ENCODE peak calls at places on chromosomes 3 and 15, in four cellular contexts. M is esophagus squamous epithelium, F is AG09309, K is SHP77. G is an unnamed sample.

GRCh38 chr3:62876064-62876463 is 848 bp upstream of the CADPS start:
- DNase-seq in M (no peak), F (no peak), K (no peak), G (no peak)

GRCh38 chr3:64856953-64857516 is 169.2 kb upstream of the ADAMTS9 start:
- DNase-seq in M (no peak), F (no peak), K (no peak), G (no peak)

GRCh38 chr3:46124216-46125143 is 83.6 kb downstream of the CCR1 start:
- DNase-seq in M (no peak), F (no peak), K (no peak), G (no peak)

GRCh38 chr3:169460035-169460434 is 203.5 kb downstream of the MECOM start:
- DNase-seq in M (no peak), F (no peak), K (no peak), G (no peak)

GRCh38 chr3:183581496-183582155 is 26.1 kb upstream of the KLHL6 start:
- DNase-seq in M (no peak), F (no peak), K (no peak), G (no peak)

GRCh38 chr3:50262778-50263177 is 6.2 kb upstream of the SEMA3B start:
- DNase-seq in M (no peak), F (no peak), K (no peak), G (no peak)

GRCh38 chr3:102400766-102401165 is 34.0 kb upstream of the ZPLD1 start:
- DNase-seq in M (no peak), F (no peak), K (no peak), G (no peak)

GRCh38 chr3:40229963-40230362 is 79.5 kb upstream of the EIF1B start:
- DNase-seq in M (no peak), F (no peak), K (no peak), G (no peak)

GRCh38 chr3:184338538-184338945 is 1.1 kb downstream of the FAM131A start:
- DNase-seq in M (no peak), F (no peak), K (peak), G (no peak)

GRCh38 chr15:90266485-90266884 is 1.0 kb downstream of the NGRN start:
- DNase-seq in M (no peak), F (no peak), K (no peak), G (no peak)

GRCh38 chr15:78056714-78057269 is 20.7 kb downstream of the TBC1D2B start:
- DNase-seq in M (no peak), F (no peak), K (peak), G (no peak)

GRCh38 chr3:98185180-98185579 is 18.7 kb downstream of the OR5H15 start:
- DNase-seq in M (no peak), F (no peak), K (no peak), G (no peak)

GRCh38 chr3:177452487-177452886 is 255.2 kb upstream of the TBL1XR1 start:
- DNase-seq in M (no peak), F (no peak), K (no peak), G (no peak)

GRCh38 chr15:99296386-99296785 is 45.1 kb downstream of the LRRC28 start:
- DNase-seq in M (no peak), F (no peak), K (no peak), G (no peak)

GRCh38 chr15:70954176-70954575 is 61.5 kb downstream of the LRRC49 start:
- DNase-seq in M (no peak), F (no peak), K (no peak), G (no peak)

GRCh38 chr3:188439080-188439479 is 285.1 kb downstream of the LPP start:
- DNase-seq in M (no peak), F (no peak), K (no peak), G (peak)

GRCh38 chr15:90062023-90062728 is 40.1 kb downstream of the IDH2 start:
- DNase-seq in M (no peak), F (no peak), K (peak), G (peak)

GRCh38 chr15:35746121-35746520 is 200.2 kb upstream of the DPH6 start:
- DNase-seq in M (no peak), F (no peak), K (no peak), G (no peak)

GRCh38 chr15:26260517-26261133 is 397.5 kb upstream of the ATP10A start:
- DNase-seq in M (no peak), F (no peak), K (peak), G (no peak)

GRCh38 chr3:115436767-115437301 is 186.5 kb upstream of the GAP43 start:
- DNase-seq in M (no peak), F (peak), K (peak), G (no peak)

GRCh38 chr15:70098461-70099166 is 897 bp upstream of the TLE3 start:
- DNase-seq in M (no peak), F (no peak), K (peak), G (peak)

GRCh38 chr15:88043396-88043795 is 213.1 kb downstream of the NTRK3 start:
- DNase-seq in M (no peak), F (no peak), K (no peak), G (no peak)

GRCh38 chr3:76107935-76108570 is 322.7 kb upstream of the ZNF717 start:
- DNase-seq in M (no peak), F (no peak), K (peak), G (no peak)

GRCh38 chr3:172595648-172596393 is 72.6 kb upstream of the TNFSF10 start:
- DNase-seq in M (no peak), F (peak), K (peak), G (no peak)

GRCh38 chr15:77830041-77830440 is 197.3 kb upstream of the LINGO1 start:
- DNase-seq in M (no peak), F (no peak), K (no peak), G (no peak)

GRCh38 chr15:64050281-64051092 is 4.2 kb upstream of the DAPK2 start:
- DNase-seq in M (no peak), F (no peak), K (peak), G (no peak)

G was measured in activated CD4-positive, CD25-positive, alpha-beta regulatory T cell.